ENCODE peak calls at places on chromosome 5, in four cellular contexts. R is K562, J is HepG2, X is GM12878. I is an unnamed sample.

GRCh38 chr5:143418140-143418866 is 14.8 kb upstream of the NR3C1 start:
- DNase-seq in J (peak; percentile 18), R (no peak), X (no peak), I (no peak)

GRCh38 chr5:135996611-135997010 is 32.2 kb upstream of the TGFBI start:
- DNase-seq in R (no peak), J (no peak), X (no peak), I (no peak)

GRCh38 chr5:160233847-160234246 is 4.5 kb downstream of the FABP6 start:
- DNase-seq in R (no peak), X (no peak), J (no peak), I (no peak)

GRCh38 chr5:172429201-172429940 is 25.0 kb downstream of the SH3PXD2B start:
- DNase-seq in J (no peak), R (no peak), X (no peak), I (no peak)

GRCh38 chr5:137395011-137395755 is 103.9 kb downstream of the SPOCK1 start:
- DNase-seq in X (no peak), J (no peak), R (no peak), I (peak; percentile 20)

GRCh38 chr5:138274189-138274853 is at the start of gene GFRA3:
- DNase-seq in J (no peak), X (no peak), R (peak; percentile 37), I (no peak)

GRCh38 chr5:66661149-66661548 is 65.0 kb downstream of the MAST4 start:
- DNase-seq in R (no peak), X (no peak), J (no peak), I (no peak)

GRCh38 chr5:168591302-168592013 is 12.3 kb upstream of the PANK3 start:
- DNase-seq in X (no peak), J (peak; percentile 49), R (no peak), I (no peak)

GRCh38 chr5:40754381-40755092 is 1.2 kb downstream of the TTC33 start:
- DNase-seq in R (peak; percentile 26), J (no peak), X (no peak), I (peak; percentile 75)

GRCh38 chr5:90408571-90409317 is 812 bp downstream of the CETN3 start:
- DNase-seq in X (peak; percentile 4), R (peak; percentile 25), J (peak; percentile 0), I (no peak)

GRCh38 chr5:100900142-100900795 is 2.8 kb downstream of the ST8SIA4 start:
- DNase-seq in J (no peak), X (no peak), R (no peak), I (peak; percentile 85)

GRCh38 chr5:101943784-101944183 is 352.3 kb downstream of the SLCO4C1 start:
- DNase-seq in R (no peak), J (no peak), X (no peak), I (peak; percentile 1)

GRCh38 chr5:135625486-135625885 is 46.7 kb upstream of the CXCL14 start:
- DNase-seq in X (no peak), R (no peak), J (no peak), I (no peak)

GRCh38 chr5:11251242-11251641 is 490.2 kb upstream of the DAP start:
- DNase-seq in R (no peak), X (no peak), J (peak; percentile 1), I (no peak)

GRCh38 chr5:111077678-111078077 is 6.2 kb downstream of the TSLP start:
- DNase-seq in J (no peak), X (no peak), R (no peak), I (no peak)

GRCh38 chr5:111076076-111076475 is 4.6 kb downstream of the TSLP start:
- DNase-seq in X (no peak), J (no peak), R (no peak), I (no peak)

GRCh38 chr5:111072949-111073682 is 1.6 kb downstream of the TSLP start:
- DNase-seq in X (no peak), R (peak; percentile 77), J (no peak), I (no peak)

GRCh38 chr5:111074244-111074643 is 2.7 kb downstream of the TSLP start:
- DNase-seq in R (no peak), X (no peak), J (no peak), I (no peak)

DNA sequence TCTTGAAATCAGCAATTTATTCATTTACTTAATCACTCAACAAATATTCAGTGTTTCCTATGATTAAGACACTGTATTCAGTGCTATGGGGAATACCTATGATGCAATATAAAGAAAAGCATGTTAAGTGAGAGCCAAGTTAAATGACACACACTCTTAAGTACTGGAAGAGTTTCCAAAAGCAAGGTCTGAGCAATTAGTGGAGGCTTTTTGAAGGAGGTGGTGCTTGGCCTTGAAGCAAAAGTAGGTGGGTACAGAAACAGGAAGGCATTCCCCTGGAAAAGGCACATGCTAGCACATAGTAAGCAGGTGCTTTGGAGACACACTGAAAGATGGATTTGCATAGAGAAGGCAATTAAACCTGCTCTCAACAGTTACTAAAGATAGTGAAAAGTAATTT is 4.0 kb downstream of the TSLP start:
- DNase-seq in X (no peak), R (no peak), J (no peak), I (no peak)
- TF ChIP-seq MYC in X (no peak), R (no peak), J (no peak), I (no peak)

GRCh38 chr5:74851026-74851425 is 15.2 kb downstream of the FAM169A start:
- DNase-seq in X (no peak), R (no peak), J (no peak), I (no peak)
- H3K9ac ChIP-seq in X (no peak overlapping the region), R (no peak overlapping the region), J (no peak overlapping the region), I (no peak overlapping the region)

GRCh38 chr5:128472919-128473318 is 65.1 kb downstream of the FBN2 start:
- DNase-seq in R (no peak), J (no peak), X (no peak), I (no peak)
- TF ChIP-seq MAX in R (no peak), J (no peak), X (no peak), I (no peak)

GRCh38 chr5:10249948-10250803 is at the start of gene CCT5:
- DNase-seq in R (peak; percentile 98), X (peak; percentile 90), J (peak; percentile 97), I (peak; percentile 97)
- TF ChIP-seq MYC in R (peak; percentile 99), X (peak; percentile 97), J (peak; percentile 99), I (peak; percentile 62)

GRCh38 chr5:176647030-176647869 is at the start of gene TSPAN17:
- DNase-seq in R (peak; percentile 99), X (peak; percentile 92), J (peak; percentile 96), I (peak; percentile 99)

GRCh38 chr5:176650354-176650884 is 3.1 kb downstream of the TSPAN17 start:
- DNase-seq in J (no peak), X (no peak), R (peak; percentile 73), I (no peak)

GRCh38 chr5:176647870-176648466 is 684 bp downstream of the TSPAN17 start:
- DNase-seq in J (no peak), R (peak; percentile 61), X (no peak), I (peak; percentile 38)

GRCh38 chr5:176646707-176647029 is 616 bp upstream of the TSPAN17 start:
- DNase-seq in R (peak; percentile 21), J (no peak), X (no peak), I (no peak)

GRCh38 chr5:176648467-176649194 is 1.3 kb downstream of the TSPAN17 start:
- DNase-seq in X (no peak), R (peak; percentile 83), J (no peak), I (no peak)
- H3K9ac ChIP-seq in X (peak overlapping the region; percentile 83), R (peak overlapping the region; percentile 92), J (peak overlapping the region; percentile 73), I (peak overlapping the region; percentile 62)

GRCh38 chr5:144460608-144461007 is 289.9 kb downstream of the KCTD16 start:
- DNase-seq in J (no peak), X (no peak), R (no peak), I (no peak)
- TF ChIP-seq MAX in J (no peak), X (no peak), R (no peak), I (no peak)